ENCODE peak calls at places on chromosome 12, in six cellular contexts. One of them, this sample, is unnamed.

GRCh38 chr12:123024819-123025391 is 44.4 kb downstream of the ARL6IP4 start:
- DNase-seq in AG10803: peak
- DNase-seq in cardiac fibroblast: no peak
- DNase-seq in tibial artery: no peak
- DNase-seq in RWPE1: no peak
- DNase-seq in Caco-2: no peak
- DNase-seq in this sample: no peak

GRCh38 chr12:1870086-1870485 is 48.4 kb downstream of the CACNA2D4 start:
- DNase-seq in AG10803: no peak
- DNase-seq in cardiac fibroblast: no peak
- DNase-seq in tibial artery: no peak
- DNase-seq in RWPE1: no peak
- DNase-seq in Caco-2: no peak
- DNase-seq in this sample: no peak

GRCh38 chr12:49012739-49013138 is 5.8 kb downstream of the PRKAG1 start:
- DNase-seq in AG10803: no peak
- DNase-seq in cardiac fibroblast: no peak
- DNase-seq in tibial artery: no peak
- DNase-seq in RWPE1: no peak
- DNase-seq in Caco-2: no peak
- DNase-seq in this sample: no peak

GRCh38 chr12:51383281-51383905 is 7.8 kb downstream of the GALNT6 start:
- DNase-seq in AG10803: no peak
- DNase-seq in cardiac fibroblast: no peak
- DNase-seq in tibial artery: no peak
- DNase-seq in RWPE1: no peak
- DNase-seq in Caco-2: no peak
- DNase-seq in this sample: no peak

GRCh38 chr12:29350080-29350479 is 30.9 kb downstream of the ERGIC2 start:
- DNase-seq in AG10803: peak
- DNase-seq in cardiac fibroblast: peak
- DNase-seq in tibial artery: no peak
- DNase-seq in RWPE1: peak
- DNase-seq in Caco-2: no peak
- DNase-seq in this sample: no peak

GRCh38 chr12:45407188-45407850 is 191.4 kb downstream of the ANO6 start:
- DNase-seq in AG10803: no peak
- DNase-seq in cardiac fibroblast: peak
- DNase-seq in tibial artery: no peak
- DNase-seq in RWPE1: no peak
- DNase-seq in Caco-2: no peak
- DNase-seq in this sample: no peak

GRCh38 chr12:46401703-46402102 is 29.1 kb upstream of the SLC38A2 start:
- DNase-seq in AG10803: peak
- DNase-seq in cardiac fibroblast: peak
- DNase-seq in tibial artery: peak
- DNase-seq in RWPE1: no peak
- DNase-seq in Caco-2: peak
- DNase-seq in this sample: no peak

GRCh38 chr12:116381744-116382455 is 104.4 kb upstream of the MED13L start:
- DNase-seq in AG10803: peak
- DNase-seq in cardiac fibroblast: peak
- DNase-seq in tibial artery: no peak
- DNase-seq in RWPE1: peak
- DNase-seq in Caco-2: peak
- DNase-seq in this sample: no peak

GRCh38 chr12:56645201-56645716 is 525 bp downstream of the ATP5F1B start:
- DNase-seq in AG10803: no peak
- DNase-seq in cardiac fibroblast: no peak
- DNase-seq in tibial artery: peak
- DNase-seq in RWPE1: peak
- DNase-seq in Caco-2: no peak
- DNase-seq in this sample: no peak

GRCh38 chr12:94225924-94226630 is 77.7 kb downstream of the PLXNC1 start:
- DNase-seq in AG10803: no peak
- DNase-seq in cardiac fibroblast: no peak
- DNase-seq in tibial artery: no peak
- DNase-seq in RWPE1: no peak
- DNase-seq in Caco-2: no peak
- DNase-seq in this sample: no peak

GRCh38 chr12:106037524-106038298 is 101.0 kb downstream of the NUAK1 start:
- DNase-seq in AG10803: no peak
- DNase-seq in cardiac fibroblast: no peak
- DNase-seq in tibial artery: no peak
- DNase-seq in RWPE1: no peak
- DNase-seq in Caco-2: no peak
- DNase-seq in this sample: no peak

GRCh38 chr12:56836317-56836716 is 73.2 kb downstream of the HSD17B6 start:
- DNase-seq in AG10803: peak
- DNase-seq in cardiac fibroblast: peak
- DNase-seq in tibial artery: no peak
- DNase-seq in RWPE1: peak
- DNase-seq in Caco-2: no peak
- DNase-seq in this sample: peak

GRCh38 chr12:89070603-89071002 is 281.7 kb downstream of the DUSP6 start:
- DNase-seq in AG10803: no peak
- DNase-seq in cardiac fibroblast: no peak
- DNase-seq in tibial artery: no peak
- DNase-seq in RWPE1: no peak
- DNase-seq in Caco-2: no peak
- DNase-seq in this sample: no peak
- TF ChIP-seq CTCF in AG10803: no peak
- TF ChIP-seq CTCF in cardiac fibroblast: no peak
- TF ChIP-seq CTCF in tibial artery: no peak
- TF ChIP-seq CTCF in RWPE1: no peak
- TF ChIP-seq CTCF in Caco-2: no peak
- TF ChIP-seq CTCF in this sample: no peak

GRCh38 chr12:14811486-14811885 is 2.5 kb downstream of the SMCO3 start:
- DNase-seq in AG10803: no peak
- DNase-seq in cardiac fibroblast: no peak
- DNase-seq in tibial artery: no peak
- DNase-seq in RWPE1: no peak
- DNase-seq in Caco-2: no peak
- DNase-seq in this sample: no peak

GRCh38 chr12:14810167-14810952 is 3.6 kb downstream of the SMCO3 start:
- DNase-seq in AG10803: no peak
- DNase-seq in cardiac fibroblast: no peak
- DNase-seq in tibial artery: no peak
- DNase-seq in RWPE1: no peak
- DNase-seq in Caco-2: no peak
- DNase-seq in this sample: no peak

GRCh38 chr12:14814082-14814481 is at the start of gene SMCO3:
- DNase-seq in AG10803: no peak
- DNase-seq in cardiac fibroblast: no peak
- DNase-seq in tibial artery: no peak
- DNase-seq in RWPE1: no peak
- DNase-seq in Caco-2: no peak
- DNase-seq in this sample: no peak

GRCh38 chr12:14810953-14811483 is 3.0 kb downstream of the SMCO3 start:
- DNase-seq in AG10803: no peak
- DNase-seq in cardiac fibroblast: peak
- DNase-seq in tibial artery: no peak
- DNase-seq in RWPE1: peak
- DNase-seq in Caco-2: peak
- DNase-seq in this sample: peak
- TF ChIP-seq CTCF in AG10803: peak
- TF ChIP-seq CTCF in cardiac fibroblast: peak
- TF ChIP-seq CTCF in tibial artery: peak
- TF ChIP-seq CTCF in RWPE1: no peak
- TF ChIP-seq CTCF in Caco-2: peak
- TF ChIP-seq CTCF in this sample: peak

GRCh38 chr12:20624718-20625117 is 70.4 kb upstream of the SLCO1C1 start:
- DNase-seq in AG10803: peak
- DNase-seq in cardiac fibroblast: peak
- DNase-seq in tibial artery: no peak
- DNase-seq in RWPE1: no peak
- DNase-seq in Caco-2: peak
- DNase-seq in this sample: peak
- TF ChIP-seq CTCF in AG10803: peak
- TF ChIP-seq CTCF in cardiac fibroblast: peak
- TF ChIP-seq CTCF in tibial artery: peak
- TF ChIP-seq CTCF in RWPE1: no peak
- TF ChIP-seq CTCF in Caco-2: peak
- TF ChIP-seq CTCF in this sample: no peak

DNA sequence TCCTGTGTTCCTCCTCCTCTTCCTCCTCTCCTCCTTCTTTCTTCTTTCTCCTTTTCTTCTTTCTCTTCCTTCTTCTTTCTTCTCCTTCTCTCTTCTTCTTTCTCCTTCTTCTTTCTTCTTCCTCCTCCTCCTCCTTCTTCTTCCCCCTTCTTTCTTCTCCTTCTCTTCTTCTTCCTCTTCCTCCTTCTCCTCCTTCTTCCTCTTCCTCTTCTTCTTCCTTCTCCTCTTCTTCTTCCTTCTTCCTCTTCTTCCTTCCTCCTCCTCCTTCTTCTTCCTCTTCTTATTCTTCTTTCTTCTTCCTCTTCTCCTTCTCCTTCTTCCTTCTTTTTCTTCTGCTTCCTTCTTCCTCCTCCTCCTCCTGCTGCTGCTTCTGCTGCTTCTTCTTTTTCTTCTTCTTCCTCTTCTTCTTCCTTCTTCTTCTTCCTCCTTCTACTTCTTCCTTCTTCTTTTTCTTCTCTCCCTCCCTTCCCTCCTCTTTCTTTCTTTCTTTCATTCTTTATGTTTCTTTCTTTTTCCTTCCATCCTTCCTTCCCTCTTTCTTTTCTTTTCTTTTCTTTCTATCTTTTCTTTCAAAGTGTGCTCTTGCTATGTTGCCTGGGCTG is 19.0 kb downstream of the C12orf71 start:
- DNase-seq in AG10803: no peak
- DNase-seq in cardiac fibroblast: no peak
- DNase-seq in tibial artery: no peak
- DNase-seq in RWPE1: no peak
- DNase-seq in Caco-2: no peak
- DNase-seq in this sample: no peak
- TF ChIP-seq CTCF in AG10803: no peak
- TF ChIP-seq CTCF in cardiac fibroblast: no peak
- TF ChIP-seq CTCF in tibial artery: no peak
- TF ChIP-seq CTCF in RWPE1: no peak
- TF ChIP-seq CTCF in Caco-2: no peak
- TF ChIP-seq CTCF in this sample: no peak